ENCODE peak calls at places on chromosomes 3 and 15, in six cellular contexts. H is heart left ventricle, L is right atrium auricular region, Q is PC-9, P is A673, Z is GM23338. I is an unnamed sample.

GRCh38 chr15:65476942-65477341 is 40.5 kb downstream of the DPP8 start:
- DNase-seq in H (no peak), L (no peak), Q (no peak), P (no peak), Z (no peak), I (no peak)

GRCh38 chr3:32945136-32945535 is 6.3 kb upstream of the CCR4 start:
- DNase-seq in H (no peak), L (no peak), Q (no peak), P (no peak), Z (peak), I (peak)

GRCh38 chr3:18988619-18989229 is 159.6 kb upstream of the KCNH8 start:
- DNase-seq in H (no peak), L (no peak), Q (no peak), P (peak), Z (peak), I (no peak)

GRCh38 chr3:152213086-152213674 is 55.5 kb upstream of the MBNL1 start:
- DNase-seq in H (no peak), L (no peak), Q (no peak), P (no peak), Z (no peak), I (no peak)

GRCh38 chr15:20106026-20106425 is 435.6 kb downstream of the GOLGA6L6 start:
- DNase-seq in H (peak), L (no peak), Q (peak), P (no peak), Z (peak), I (no peak)

GRCh38 chr3:185292238-185292637 is 38.4 kb upstream of the EHHADH start:
- DNase-seq in H (no peak), L (no peak), Q (no peak), P (no peak), Z (no peak), I (no peak)

GRCh38 chr3:124800511-124801374 is 70.5 kb downstream of the UMPS start:
- DNase-seq in H (peak), L (no peak), Q (no peak), P (peak), Z (no peak), I (no peak)

GRCh38 chr3:89171681-89172080 is 64.3 kb downstream of the EPHA3 start:
- DNase-seq in H (no peak), L (no peak), Q (no peak), P (no peak), Z (no peak), I (no peak)

GRCh38 chr15:100060276-100060926 is 281.4 kb downstream of the ADAMTS17 start:
- DNase-seq in H (peak), L (no peak), Q (peak), P (no peak), Z (no peak), I (no peak)

GRCh38 chr3:141485578-141486415 is 1.0 kb upstream of the RASA2 start:
- DNase-seq in H (no peak), L (no peak), Q (peak), P (peak), Z (peak), I (peak)

GRCh38 chr15:69576948-69577351 is 124.3 kb downstream of the RPLP1 start:
- DNase-seq in H (no peak), L (no peak), Q (peak), P (no peak), Z (no peak), I (no peak)

GRCh38 chr3:118080886-118081285 is 953.8 kb downstream of the IGSF11 start:
- DNase-seq in H (no peak), L (no peak), Q (no peak), P (no peak), Z (no peak), I (no peak)

GRCh38 chr3:188956839-188957489 is 214.8 kb upstream of the TPRG1 start:
- DNase-seq in H (no peak), L (no peak), Q (peak), P (peak), Z (peak), I (no peak)

GRCh38 chr15:29103825-29104565 is 165.6 kb downstream of the NSMCE3 start:
- DNase-seq in H (peak), L (peak), Q (peak), P (peak), Z (peak), I (no peak)

GRCh38 chr3:21024563-21024962 is 726.4 kb downstream of the ZNF385D start:
- DNase-seq in H (no peak), L (no peak), Q (no peak), P (no peak), Z (no peak), I (no peak)

GRCh38 chr3:105431171-105431570 is 64.5 kb downstream of the ALCAM start:
- DNase-seq in H (no peak), L (no peak), Q (no peak), P (no peak), Z (no peak), I (no peak)

GRCh38 chr3:54393150-54393549 is 270.8 kb downstream of the CACNA2D3 start:
- DNase-seq in H (no peak), L (no peak), Q (no peak), P (no peak), Z (no peak), I (no peak)

GRCh38 chr15:25829075-25829474 is 34.1 kb downstream of the ATP10A start:
- DNase-seq in H (no peak), L (no peak), Q (no peak), P (no peak), Z (no peak), I (no peak)

GRCh38 chr3:58175429-58176184 is 35.2 kb downstream of the DNASE1L3 start:
- DNase-seq in H (no peak), L (no peak), Q (no peak), P (no peak), Z (peak), I (no peak)

GRCh38 chr3:136070334-136070733 is 104.8 kb downstream of the PPP2R3A start:
- DNase-seq in H (no peak), L (no peak), Q (no peak), P (no peak), Z (no peak), I (peak)

GRCh38 chr3:43872901-43873300 is 182.2 kb downstream of the ABHD5 start:
- DNase-seq in H (no peak), L (peak), Q (peak), P (peak), Z (no peak), I (no peak)

GRCh38 chr3:139281512-139282196 is 62.2 kb upstream of the MRPS22 start:
- DNase-seq in H (no peak), L (no peak), Q (no peak), P (peak), Z (no peak), I (no peak)

GRCh38 chr3:194671900-194672808 is at the start of gene LSG1:
- DNase-seq in H (peak), L (peak), Q (peak), P (peak), Z (peak), I (peak)

GRCh38 chr3:100706365-100706764 is 2.9 kb upstream of the TFG start:
- DNase-seq in H (no peak), L (no peak), Q (no peak), P (no peak), Z (no peak), I (peak)

GRCh38 chr3:87436781-87437543 is 160.6 kb upstream of the POU1F1 start:
- DNase-seq in H (no peak), L (no peak), Q (no peak), P (no peak), Z (no peak), I (no peak)

GRCh38 chr15:95639208-95639607 is 691.3 kb upstream of the NR2F2 start:
- DNase-seq in H (no peak), L (no peak), Q (no peak), P (no peak), Z (no peak), I (no peak)

GRCh38 chr3:46993986-46994385 is 14.5 kb downstream of the NBEAL2 start:
- DNase-seq in H (no peak), L (no peak), Q (no peak), P (no peak), Z (no peak), I (no peak)

GRCh38 chr15:33865416-33865815 is 102.9 kb upstream of the CHRM5 start:
- DNase-seq in H (no peak), L (no peak), Q (no peak), P (no peak), Z (no peak), I (no peak)

GRCh38 chr3:94873751-94874150 is 810.9 kb downstream of the NSUN3 start:
- DNase-seq in H (no peak), L (no peak), Q (no peak), P (no peak), Z (no peak), I (no peak)

GRCh38 chr15:70670680-70671079 is 92.7 kb downstream of the UACA start:
- DNase-seq in H (no peak), L (no peak), Q (no peak), P (peak), Z (no peak), I (no peak)

GRCh38 chr3:102936511-102936910 is 501.7 kb downstream of the ZPLD1 start:
- DNase-seq in H (no peak), L (no peak), Q (no peak), P (no peak), Z (no peak), I (no peak)

GRCh38 chr15:52558196-52558595 is 10.6 kb downstream of the ARPP19 start:
- DNase-seq in H (no peak), L (no peak), Q (no peak), P (no peak), Z (no peak), I (peak)

GRCh38 chr3:143676021-143676420 is 172.2 kb downstream of the SLC9A9 start:
- DNase-seq in H (no peak), L (no peak), Q (no peak), P (no peak), Z (no peak), I (no peak)

GRCh38 chr3:30663533-30664241 is 57.3 kb downstream of the TGFBR2 start:
- DNase-seq in H (no peak), L (no peak), Q (no peak), P (no peak), Z (no peak), I (no peak)
- H3K27ac ChIP-seq in H (no peak), L (peak), Q (no peak), P (peak), Z (no peak), I (no peak)

GRCh38 chr3:41234823-41235722 is 35.8 kb downstream of the CTNNB1 start:
- DNase-seq in H (no peak), L (no peak), Q (no peak), P (no peak), Z (peak), I (no peak)
- H3K27ac ChIP-seq in H (no peak), L (no peak), Q (no peak), P (no peak), Z (peak), I (no peak)

DNA sequence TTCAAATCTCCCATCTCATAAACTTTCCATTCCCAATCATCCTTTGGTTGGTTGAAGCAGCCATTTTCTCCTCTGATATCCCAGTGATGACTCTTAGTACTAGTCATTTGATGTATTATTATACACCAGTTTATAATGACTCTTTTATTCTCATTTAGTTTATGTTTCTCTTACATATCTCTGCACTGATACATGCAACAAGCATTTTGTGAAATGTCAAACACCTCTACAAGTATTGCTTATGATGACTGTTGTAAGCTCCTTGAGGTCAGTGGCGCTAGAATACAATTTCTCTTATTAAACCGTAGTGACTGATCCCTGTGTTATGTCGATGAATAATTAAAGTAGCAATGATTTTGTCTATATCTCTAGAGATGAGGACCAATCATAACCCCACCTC is 398.5 kb upstream of the TBL1XR1 start:
- DNase-seq in H (no peak), L (no peak), Q (no peak), P (no peak), Z (no peak), I (no peak)
- H3K27ac ChIP-seq in H (no peak), L (no peak), Q (peak), P (no peak), Z (no peak), I (peak)

DNA sequence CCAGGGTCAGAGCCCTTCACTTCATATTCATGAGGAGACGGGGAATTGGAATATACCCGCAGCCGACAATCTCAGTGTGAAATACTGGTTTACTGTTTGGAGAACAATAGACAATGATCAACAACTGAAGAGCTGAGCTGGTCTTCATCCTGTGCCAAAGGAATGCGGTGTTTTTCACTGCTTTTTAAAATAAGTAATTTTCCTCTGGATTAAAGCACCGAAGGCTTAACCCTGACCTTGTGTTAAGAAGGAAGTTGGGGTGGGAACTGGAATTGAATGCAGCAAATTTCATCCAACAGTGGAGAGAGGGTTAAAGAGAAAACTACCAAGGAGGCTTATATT is at the start of gene TM4SF18:
- DNase-seq in H (no peak), L (no peak), Q (no peak), P (no peak), Z (peak), I (no peak)
- H3K27ac ChIP-seq in H (peak), L (peak), Q (no peak), P (no peak), Z (peak), I (no peak)

GRCh38 chr15:78565097-78565950 is at the start of gene CHRNA5:
- DNase-seq in H (peak), L (peak), Q (peak), P (peak), Z (peak), I (peak)
- H3K27ac ChIP-seq in H (no peak), L (no peak), Q (peak), P (peak), Z (no peak), I (peak)

GRCh38 chr3:71581981-71582611 is 1.4 kb downstream of the FOXP1 start:
- DNase-seq in H (peak), L (no peak), Q (peak), P (peak), Z (peak), I (no peak)
- H3K27ac ChIP-seq in H (peak), L (peak), Q (peak), P (peak), Z (no peak), I (peak)

GRCh38 chr15:67148196-67148701 is 82.8 kb downstream of the SMAD3 start:
- DNase-seq in H (no peak), L (no peak), Q (peak), P (peak), Z (no peak), I (peak)
- H3K27ac ChIP-seq in H (no peak), L (peak), Q (peak), P (peak), Z (no peak), I (peak)

DNA sequence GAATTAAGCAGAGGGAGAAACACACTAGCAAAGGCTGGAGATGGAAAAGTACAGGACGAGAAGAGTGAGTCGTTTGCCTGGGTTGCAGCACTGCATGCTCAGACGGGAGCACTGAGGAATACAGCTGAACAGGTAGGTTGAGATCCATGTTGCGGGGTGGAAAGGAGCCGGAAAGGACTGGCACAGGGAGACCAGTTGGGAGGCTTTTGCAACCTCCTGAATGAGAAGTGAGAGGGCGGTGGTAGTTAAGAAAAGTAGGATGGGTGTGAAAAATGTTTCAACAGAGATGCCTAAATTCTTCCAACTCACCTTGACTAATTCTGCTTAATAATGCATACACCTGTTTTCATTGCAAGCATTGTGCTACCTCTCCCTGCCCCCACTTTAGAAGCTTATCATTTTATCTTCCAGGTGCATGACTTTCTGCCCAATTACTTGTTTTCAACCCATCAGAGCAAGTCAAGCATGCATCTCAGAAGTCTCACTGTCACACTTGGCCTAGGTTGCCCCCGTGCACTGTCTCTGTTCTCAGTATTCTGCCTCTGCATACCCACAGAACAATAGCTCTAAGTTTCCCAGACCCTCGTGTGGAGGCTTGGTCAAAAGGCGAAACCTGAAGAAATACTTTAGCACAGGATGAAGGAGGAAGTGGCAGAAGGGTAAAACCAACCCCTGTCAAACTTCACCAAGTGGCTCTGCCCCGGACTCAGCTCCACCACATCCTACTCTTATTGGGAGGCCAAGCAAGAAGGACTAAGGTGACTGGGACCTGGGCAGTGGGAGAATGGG is 199.3 kb upstream of the BCL6 start:
- DNase-seq in H (no peak), L (no peak), Q (peak), P (no peak), Z (no peak), I (no peak)
- H3K27ac ChIP-seq in H (no peak), L (no peak), Q (peak), P (no peak), Z (no peak), I (peak)

GRCh38 chr3:173838644-173839043 is 441.1 kb downstream of the NLGN1 start:
- DNase-seq in H (no peak), L (no peak), Q (no peak), P (no peak), Z (no peak), I (no peak)

GRCh38 chr3:173841334-173841733 is 443.8 kb downstream of the NLGN1 start:
- DNase-seq in H (no peak), L (no peak), Q (no peak), P (no peak), Z (no peak), I (no peak)

GRCh38 chr3:173839859-173840258 is 442.3 kb downstream of the NLGN1 start:
- DNase-seq in H (no peak), L (no peak), Q (no peak), P (no peak), Z (no peak), I (no peak)

GRCh38 chr3:173843060-173843459 is 445.5 kb downstream of the NLGN1 start:
- DNase-seq in H (no peak), L (no peak), Q (no peak), P (no peak), Z (no peak), I (no peak)
- H3K27ac ChIP-seq in H (no peak), L (no peak), Q (no peak), P (no peak), Z (no peak), I (no peak)

DNA sequence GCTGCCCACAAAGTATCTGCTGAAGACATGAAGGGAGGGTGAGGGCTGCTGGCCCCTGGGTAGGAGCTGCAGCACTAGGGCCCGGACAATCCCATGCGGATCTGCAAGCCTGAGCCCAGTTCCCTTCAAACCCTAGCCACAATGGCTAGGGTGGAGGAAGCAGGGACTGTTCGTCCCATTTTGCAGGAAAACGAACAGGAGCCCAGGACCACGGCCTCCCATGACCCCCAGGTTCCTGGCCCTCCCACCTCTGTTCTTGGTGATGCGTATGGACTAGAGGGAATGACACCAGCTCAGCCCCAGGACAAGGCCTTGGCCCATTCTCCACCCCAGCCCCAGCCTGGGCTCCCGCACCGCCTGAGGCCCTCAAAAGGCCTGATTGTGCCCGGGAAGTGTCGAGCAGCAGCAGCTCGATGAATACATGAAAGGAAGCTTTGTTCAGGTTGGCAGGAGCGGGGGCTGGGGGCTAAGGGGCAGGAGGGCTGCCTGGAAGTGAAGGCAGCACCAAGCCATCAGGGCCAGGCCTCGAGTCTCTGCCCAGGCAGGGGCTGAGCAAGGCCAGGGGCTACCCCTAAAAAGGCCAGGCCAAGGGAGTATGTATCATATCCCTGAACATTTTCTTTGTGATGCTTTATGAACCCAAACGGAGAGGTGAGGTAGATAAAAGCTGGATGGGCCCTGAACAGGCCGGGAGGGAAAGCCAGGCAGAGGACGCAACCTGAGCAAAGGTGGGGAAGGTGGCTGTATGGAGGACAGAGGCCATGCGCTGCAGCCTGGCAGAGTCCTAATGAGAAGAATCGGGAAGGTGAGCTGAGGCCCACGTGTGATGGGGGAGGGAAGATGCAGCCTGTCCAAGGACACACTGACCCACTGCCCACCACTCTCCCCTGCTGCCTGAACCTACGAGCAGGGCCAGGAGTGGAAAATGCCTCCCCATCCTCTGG is 12.2 kb downstream of the SEMA7A start:
- DNase-seq in H (no peak), L (no peak), Q (no peak), P (no peak), Z (no peak), I (no peak)
- H3K27ac ChIP-seq in H (no peak), L (no peak), Q (peak), P (no peak), Z (no peak), I (peak)

I was measured in epithelial cell of prostate.